ENCODE peak calls at places on chromosomes 5 and 9, in eight cellular contexts. W is sigmoid colon, Z is esophagus squamous epithelium, Y is uterus, A is right lobe of liver, E is kidney, M is tibial nerve, F is neural progenitor cell. X is an unnamed sample. For H3K4me1, the result is how much of the 10 kb centered on the place peaks cover.

GRCh38 chr5:125485003-125485641 is 738.7 kb upstream of the ZNF608 start:
- DNase-seq in F (peak), Z (no peak), M (peak), A (no peak), E (no peak), W (peak), Y (peak), X (no peak)

GRCh38 chr9:38733503-38733902 is 13.6 kb upstream of the FAM240B start:
- DNase-seq in Z (no peak), Y (no peak), M (no peak), W (no peak), A (no peak), E (no peak), F (no peak), X (no peak)

GRCh38 chr5:157548513-157549282 is 26.9 kb downstream of the ADAM19 start:
- DNase-seq in M (no peak), E (no peak), Z (no peak), F (no peak), W (no peak), Y (no peak), A (no peak), X (no peak)

GRCh38 chr5:53601570-53601969 is 41.1 kb downstream of the NDUFS4 start:
- DNase-seq in A (no peak), M (no peak), W (no peak), F (no peak), E (no peak), Z (no peak), Y (no peak), X (no peak)

GRCh38 chr5:128264567-128264966 is 181.0 kb downstream of the SLC12A2 start:
- DNase-seq in W (no peak), F (no peak), Y (no peak), M (no peak), E (no peak), Z (no peak), A (no peak), X (no peak)

GRCh38 chr9:20405086-20405485 is 217.2 kb downstream of the MLLT3 start:
- DNase-seq in Z (no peak), E (no peak), Y (no peak), M (no peak), A (no peak), W (no peak), F (no peak), X (no peak)

GRCh38 chr5:4976918-4977317 is 163.2 kb upstream of the ADAMTS16 start:
- DNase-seq in A (no peak), W (no peak), Z (no peak), F (no peak), M (no peak), Y (no peak), E (no peak), X (no peak)

GRCh38 chr9:123846966-123847365 is 83.0 kb downstream of the DENND1A start:
- DNase-seq in A (no peak), W (no peak), M (no peak), Y (no peak), E (no peak), Z (no peak), F (no peak), X (no peak)

GRCh38 chr5:159156839-159157238 is 52.5 kb downstream of the RNF145 start:
- DNase-seq in Z (no peak), F (peak), M (peak), W (no peak), Y (no peak), E (no peak), A (no peak), X (no peak)

GRCh38 chr5:91357012-91357634 is 26.0 kb downstream of the ARRDC3 start:
- DNase-seq in M (no peak), F (no peak), W (no peak), A (peak), E (no peak), Y (no peak), Z (no peak), X (peak)

GRCh38 chr9:96047741-96048115 is 172.2 kb downstream of the ERCC6L2 start:
- DNase-seq in E (no peak), F (peak), Z (no peak), Y (no peak), M (no peak), W (no peak), A (no peak), X (no peak)

GRCh38 chr9:108636023-108636422 is 219.8 kb downstream of the ACTL7B start:
- DNase-seq in M (no peak), A (no peak), W (no peak), E (no peak), Z (no peak), Y (no peak), F (peak), X (no peak)

GRCh38 chr5:73808916-73809315 is 182.9 kb downstream of the ARHGEF28 start:
- DNase-seq in F (no peak), Z (no peak), A (no peak), Y (no peak), E (no peak), M (no peak), W (no peak), X (no peak)

GRCh38 chr9:76729980-76730737 is 34.1 kb upstream of the PCA3 start:
- DNase-seq in F (no peak), E (no peak), Z (no peak), A (no peak), M (no peak), W (no peak), Y (no peak), X (peak)

DNA sequence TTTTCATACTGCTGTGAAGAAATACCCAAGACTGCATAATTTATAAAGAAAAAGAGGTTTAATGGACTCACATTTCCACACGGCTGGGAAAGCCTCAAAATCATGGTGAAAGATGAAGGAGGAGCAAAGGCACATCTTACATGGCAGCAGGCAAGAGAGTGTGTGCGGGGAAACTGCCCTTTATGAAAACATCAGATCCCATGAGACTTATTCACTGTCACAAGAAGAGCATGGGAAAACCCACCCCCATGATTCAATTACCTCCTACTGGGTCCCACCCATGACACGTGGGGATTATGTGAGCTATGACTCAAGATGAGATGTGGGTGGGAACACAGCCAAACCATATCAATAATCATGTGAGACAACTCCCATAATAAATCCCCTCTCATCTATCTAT is 8.7 kb downstream of the TTC39B start:
- DNase-seq in Y (no peak), E (no peak), W (no peak), F (no peak), Z (no peak), A (no peak), M (no peak), X (no peak)
- TF ChIP-seq CTCF in Y (no peak), E (no peak), W (no peak), F (no peak), Z (no peak), A (no peak), M (no peak), X (no peak)

GRCh38 chr5:172926796-172927195 is 32.4 kb upstream of the RPL26L1 start:
- DNase-seq in M (no peak), Z (no peak), W (no peak), E (no peak), A (no peak), F (no peak), Y (no peak), X (no peak)

GRCh38 chr5:172931001-172931536 is 28.2 kb upstream of the RPL26L1 start:
- DNase-seq in F (no peak), M (peak), A (no peak), Y (no peak), E (no peak), W (no peak), Z (no peak), X (no peak)

GRCh38 chr5:172926008-172926523 is 33.2 kb upstream of the RPL26L1 start:
- DNase-seq in M (no peak), A (no peak), E (no peak), F (no peak), Z (no peak), W (no peak), Y (no peak), X (no peak)

GRCh38 chr5:172932313-172933017 is 26.8 kb upstream of the RPL26L1 start:
- DNase-seq in F (peak), Z (no peak), E (peak), A (peak), M (peak), Y (peak), W (peak), X (no peak)

DNA sequence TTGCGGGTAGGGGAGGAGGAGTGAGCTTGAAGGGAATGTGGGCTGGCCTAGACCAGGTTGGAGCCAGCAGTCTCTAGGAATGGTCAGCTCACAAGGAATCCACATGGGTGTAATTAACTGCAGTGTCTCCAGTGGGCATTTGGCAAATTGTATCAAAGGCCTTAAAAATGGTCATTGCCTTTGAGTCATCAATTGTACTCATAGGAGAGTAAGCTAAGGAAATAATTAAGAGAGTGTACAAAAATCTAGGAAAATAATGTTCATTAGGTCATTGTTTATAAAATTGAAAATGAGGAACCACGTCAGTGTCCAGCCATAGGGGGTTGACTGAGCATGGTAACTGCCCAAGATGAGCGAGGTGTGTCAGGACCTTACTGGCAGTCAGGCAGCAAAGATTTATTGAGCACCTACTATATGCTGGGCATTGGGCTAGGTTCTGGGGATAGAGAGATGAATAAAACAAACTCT is 29.8 kb upstream of the RPL26L1 start:
- DNase-seq in E (no peak), W (no peak), Z (no peak), Y (no peak), F (no peak), A (no peak), M (no peak), X (no peak)
- H3K27ac ChIP-seq in E (no peak), W (peak), Z (no peak), Y (no peak), F (no peak), A (no peak), M (no peak), X (no peak)

GRCh38 chr9:126160854-126161329 is 165.7 kb upstream of the MVB12B start:
- DNase-seq in A (no peak), E (no peak), F (no peak), W (no peak), M (no peak), Y (no peak), Z (no peak), X (no peak)
- H3K4me1 ChIP-seq in A (under half), E (under half), F (under half), W (under half), M (under half), Y (under half), Z (under half), X (under half)

GRCh38 chr5:171309526-171310333 is 682 bp downstream of the TLX3 start:
- DNase-seq in W (no peak), M (no peak), F (peak), Y (no peak), A (peak), Z (no peak), E (peak), X (no peak)
- TF ChIP-seq CTCF in W (no peak), M (no peak), F (peak), Y (no peak), A (peak), Z (no peak), E (no peak), X (no peak)

DNA sequence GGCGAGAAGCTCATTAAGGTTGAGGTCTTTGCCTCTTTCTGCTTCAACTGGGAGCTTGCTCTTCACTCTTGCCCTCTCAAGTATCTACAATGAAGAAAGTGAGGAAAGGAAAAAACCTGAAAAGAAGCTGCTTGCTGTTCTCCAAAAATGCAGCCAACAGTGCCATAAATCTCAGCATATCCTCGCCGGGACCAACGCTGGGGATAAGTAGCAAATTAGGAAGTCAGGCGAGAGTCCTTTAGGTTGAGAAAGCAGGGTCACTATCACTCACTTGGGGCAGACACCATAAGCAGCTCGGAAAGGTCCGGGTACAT is 399 bp downstream of the NUP155 start:
- DNase-seq in A (no peak), W (no peak), F (no peak), Z (no peak), E (no peak), Y (no peak), M (peak), X (no peak)
- H3K27ac ChIP-seq in A (peak), W (peak), F (peak), Z (peak), E (no peak), Y (peak), M (peak), X (peak)

DNA sequence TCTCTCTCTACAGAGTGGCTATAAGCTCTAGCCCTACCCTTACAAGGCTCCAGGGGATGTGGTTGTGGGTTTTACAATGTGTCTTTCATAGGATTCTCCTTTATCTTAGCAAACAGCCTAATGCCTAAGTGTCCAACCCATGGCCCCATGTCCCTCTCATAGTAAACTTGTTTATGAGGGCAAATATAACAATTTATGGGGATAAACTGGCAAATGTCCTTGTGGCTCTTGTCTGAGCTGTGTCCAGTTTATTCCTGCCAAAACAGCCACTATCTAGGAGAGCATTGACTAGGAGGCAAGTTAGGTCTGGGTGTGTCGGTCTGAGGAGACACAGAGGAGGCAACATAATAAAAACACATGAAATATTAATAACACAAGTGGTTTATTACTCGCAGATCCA is 335.1 kb downstream of the IZUMO3 start:
- DNase-seq in A (no peak), F (no peak), Y (no peak), M (no peak), Z (no peak), W (no peak), E (no peak), X (no peak)
- H3K4me1 ChIP-seq in A (under half), F (under half), Y (under half), M (under half), Z (under half), W (under half), E (under half), X (under half)

DNA sequence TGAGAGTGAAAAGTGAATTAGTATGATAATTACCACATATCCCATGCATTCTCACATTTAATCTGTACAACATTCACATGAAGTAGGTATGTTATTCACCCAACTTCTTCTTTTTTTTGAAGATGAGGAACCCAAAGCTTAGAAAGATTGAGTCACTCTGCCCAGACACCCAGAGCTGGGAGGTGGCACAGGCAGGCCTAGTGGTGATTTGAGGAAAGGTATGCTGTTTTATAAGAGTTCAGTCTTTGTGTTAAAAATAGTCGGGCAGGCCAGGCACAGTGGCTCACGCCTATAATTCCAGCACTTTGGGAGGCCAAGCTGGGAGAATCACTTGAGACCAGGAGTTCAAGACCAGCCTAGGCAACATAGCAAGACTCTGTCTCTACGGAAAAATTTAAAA is 285.3 kb downstream of the NR3C1 start:
- DNase-seq in Y (no peak), A (no peak), F (no peak), E (no peak), M (no peak), Z (no peak), W (no peak), X (no peak)
- TF ChIP-seq CTCF in Y (no peak), A (no peak), F (no peak), E (no peak), M (no peak), Z (no peak), W (no peak), X (no peak)

DNA sequence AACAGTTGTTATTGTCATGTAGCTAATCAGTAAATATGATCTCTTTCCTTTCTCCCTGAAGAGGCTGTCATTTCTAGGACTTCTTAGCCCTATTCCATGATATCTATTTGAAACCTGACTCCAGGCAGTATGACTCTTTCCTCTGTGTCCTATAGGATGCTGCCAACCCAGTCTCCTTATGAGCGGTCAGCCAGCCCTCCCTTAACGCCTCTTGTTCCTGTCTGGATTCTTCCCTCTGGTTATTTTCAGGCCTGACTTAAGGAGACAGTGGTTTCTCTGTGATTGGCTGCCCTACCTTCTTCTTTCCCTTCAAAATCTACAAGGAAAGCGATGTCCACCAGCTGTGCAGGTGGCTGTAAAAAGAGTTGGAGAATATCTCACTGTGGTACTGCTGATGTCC is 19.4 kb upstream of the C5orf63 start:
- DNase-seq in W (no peak), E (no peak), Y (no peak), F (peak), Z (no peak), M (no peak), A (no peak), X (no peak)
- H3K27ac ChIP-seq in W (no peak), E (no peak), Y (no peak), F (no peak), Z (no peak), M (no peak), A (no peak), X (no peak)

X was measured in esophagus muscularis mucosa.